ENCODE peak calls at places on chromosomes 16 and 17, in five cellular contexts. W is stimulated activated CD4-positive, alpha-beta T cell treated with anti-CD3 and anti-CD28 coated beads, Interleukin-1b, Interleukin-23, amount 100 ng/mL, for 1 hour; L is endodermal cell; E is endothelial cell of umbilical vein; N is amniotic stem cell. I is an unnamed sample.

GRCh38 chr16:85685251-85685650 is 3.5 kb downstream of the GINS2 start:
- DNase-seq in W (no peak), L (no peak), E (no peak), N (no peak), I (no peak)

GRCh38 chr17:66716236-66717026 is 118.5 kb upstream of the CACNG5 start:
- DNase-seq in W (no peak), L (peak; percentile 55), E (peak; percentile 52), N (no peak), I (no peak)

GRCh38 chr17:17757391-17757791 is 76.1 kb downstream of the RAI1 start:
- DNase-seq in W (no peak), L (no peak), E (no peak), N (no peak), I (no peak)

GRCh38 chr17:41308918-41309359 is at the start of gene KRTAP16-1:
- DNase-seq in W (no peak), L (no peak), E (no peak), N (no peak), I (no peak)

GRCh38 chr17:4381690-4382671 is 15.5 kb upstream of the UBE2G1 start:
- DNase-seq in W (no peak), L (peak; percentile 64), E (no peak), N (no peak), I (no peak)

GRCh38 chr17:80287806-80288579 is 27.3 kb downstream of the RNF213 start:
- DNase-seq in W (no peak), L (no peak), E (no peak), N (no peak), I (no peak)

GRCh38 chr17:57499648-57500049 is 243.3 kb downstream of the MSI2 start:
- DNase-seq in W (no peak), L (no peak), E (no peak), N (no peak), I (no peak)

GRCh38 chr17:946510-947236 is 32.9 kb downstream of the NXN start:
- DNase-seq in W (no peak), L (peak; percentile 51), E (no peak), N (no peak), I (no peak)

GRCh38 chr16:7431723-7432122 is 99.1 kb downstream of the RBFOX1 start:
- DNase-seq in W (no peak), L (peak; percentile 86), E (no peak), N (no peak), I (no peak)

GRCh38 chr17:48442819-48443218 is 12.8 kb upstream of the SKAP1 start:
- DNase-seq in W (no peak), L (no peak), E (no peak), N (no peak), I (no peak)

GRCh38 chr16:24255446-24256352 is at the start of gene CACNG3:
- DNase-seq in W (peak; percentile 14), L (peak; percentile 96), E (peak; percentile 30), N (no peak), I (no peak)

GRCh38 chr16:15592324-15592723 is 50.6 kb downstream of the MARF1 start:
- DNase-seq in W (no peak), L (peak; percentile 51), E (no peak), N (no peak), I (no peak)

GRCh38 chr16:11682655-11683096 is 14.4 kb downstream of the SNN start:
- DNase-seq in W (no peak), L (no peak), E (no peak), N (peak; percentile 52), I (no peak)

GRCh38 chr17:60695960-60696359 is 18.3 kb downstream of the BCAS3 start:
- DNase-seq in W (no peak), L (peak; percentile 5), E (no peak), N (no peak), I (no peak)

GRCh38 chr16:22220714-22221113 is 14.6 kb downstream of the EEF2K start:
- DNase-seq in W (no peak), L (no peak), E (no peak), N (no peak), I (peak; percentile 41)

I was measured in cerebellar nuclear complex.